ENCODE peak calls at places on chromosome 16, in four cellular contexts. S, Z, K and R are unnamed samples.

GRCh38 chr16:72844225-72844920 is 203.6 kb downstream of the ZFHX3 start:
- DNase-seq in S (no peak), Z (no peak), K (no peak), R (no peak)

GRCh38 chr16:9070295-9070694 is 21.1 kb upstream of the HAPSTR1 start:
- DNase-seq in S (no peak), Z (no peak), K (no peak), R (no peak)

GRCh38 chr16:11253009-11253994 is 2.7 kb downstream of the SOCS1 start:
- DNase-seq in S (no peak), Z (no peak), K (no peak), R (no peak)

GRCh38 chr16:3669067-3669466 is 14.6 kb downstream of the DNASE1 start:
- DNase-seq in S (no peak), Z (no peak), K (no peak), R (no peak)

GRCh38 chr16:54879681-54880080 is 51.0 kb upstream of the IRX5 start:
- DNase-seq in S (no peak), Z (no peak), K (no peak), R (peak; percentile 26)

GRCh38 chr16:53323924-53324323 is 110.3 kb upstream of the RBL2 start:
- DNase-seq in S (no peak), Z (no peak), K (no peak), R (no peak)

GRCh38 chr16:84356591-84357116 is 11.7 kb upstream of the ATP2C2 start:
- DNase-seq in S (no peak), Z (no peak), K (no peak), R (no peak)

GRCh38 chr16:87809150-87809902 is 43.5 kb upstream of the KLHDC4 start:
- DNase-seq in S (no peak), Z (peak; percentile 43), K (no peak), R (no peak)

GRCh38 chr16:15946257-15947044 is 3.0 kb upstream of the ABCC1 start:
- DNase-seq in S (no peak), Z (peak; percentile 46), K (peak; percentile 60), R (peak; percentile 93)

GRCh38 chr16:68162413-68162812 is 73.5 kb downstream of the ESRP2 start:
- DNase-seq in S (no peak), Z (no peak), K (no peak), R (no peak)

GRCh38 chr16:2530629-2531318 is 434 bp downstream of the CEMP1 start:
- DNase-seq in S (no peak), Z (no peak), K (no peak), R (no peak)

GRCh38 chr16:4139968-4140367 is 23.7 kb upstream of the ADCY9 start:
- DNase-seq in S (no peak), Z (no peak), K (no peak), R (no peak)

GRCh38 chr16:87074635-87075318 is 242.4 kb downstream of the C16orf95 start:
- DNase-seq in S (no peak), Z (no peak), K (no peak), R (no peak)

GRCh38 chr16:15553313-15554088 is 89.5 kb downstream of the MARF1 start:
- DNase-seq in S (no peak), Z (no peak), K (no peak), R (no peak)

GRCh38 chr16:84989791-84990620 is 21.3 kb downstream of the ZDHHC7 start:
- DNase-seq in S (no peak), Z (no peak), K (no peak), R (no peak)

GRCh38 chr16:27700596-27700995 is 150.7 kb downstream of the KATNIP start:
- DNase-seq in S (no peak), Z (no peak), K (no peak), R (no peak)

GRCh38 chr16:57640612-57641011 is 12.2 kb downstream of the ADGRG1 start:
- DNase-seq in S (no peak), Z (no peak), K (no peak), R (no peak)

GRCh38 chr16:69003500-69003899 is 102.0 kb upstream of the HAS3 start:
- DNase-seq in S (no peak), Z (no peak), K (no peak), R (no peak)

GRCh38 chr16:56936950-56937349 is 5.0 kb downstream of the HERPUD1 start:
- DNase-seq in S (no peak), Z (no peak), K (no peak), R (no peak)

GRCh38 chr16:54595636-54596035 is 309.0 kb upstream of the IRX3 start:
- DNase-seq in S (no peak), Z (no peak), K (no peak), R (no peak)

GRCh38 chr16:5604770-5605169 is 507.2 kb upstream of the EEF2KMT start:
- DNase-seq in S (no peak), Z (no peak), K (no peak), R (peak; percentile 53)

GRCh38 chr16:81500833-81501521 is 56.4 kb downstream of the CMIP start:
- DNase-seq in S (no peak), Z (peak; percentile 85), K (peak; percentile 60), R (no peak)

GRCh38 chr16:66695935-66696668 is 441 bp downstream of the CMTM4 start:
- DNase-seq in S (no peak), Z (peak; percentile 38), K (no peak), R (peak; percentile 24)

GRCh38 chr16:83363521-83363920 is 444.3 kb upstream of the HSBP1 start:
- DNase-seq in S (no peak), Z (no peak), K (no peak), R (no peak)

GRCh38 chr16:30761427-30761927 is 385 bp downstream of the CFAP119 start:
- DNase-seq in S (no peak), Z (no peak), K (no peak), R (no peak)

GRCh38 chr16:30382398-30383015 is at the start of gene SEPTIN1:
- DNase-seq in S (peak; percentile 47), Z (no peak), K (no peak), R (no peak)

GRCh38 chr16:23119570-23119969 is 29.7 kb downstream of the USP31 start:
- DNase-seq in S (no peak), Z (peak; percentile 22), K (no peak), R (no peak)

GRCh38 chr16:16112450-16113053 is 110.7 kb downstream of the ABCC6 start:
- DNase-seq in S (no peak), Z (no peak), K (no peak), R (no peak)

GRCh38 chr16:85986931-85987749 is 88.2 kb downstream of the IRF8 start:
- DNase-seq in S (no peak), Z (peak; percentile 83), K (no peak), R (no peak)

GRCh38 chr16:53781023-53781605 is 77.2 kb downstream of the FTO start:
- DNase-seq in S (no peak), Z (no peak), K (peak; percentile 40), R (peak; percentile 45)